ENCODE peak calls at places on chromosomes 5 and 9, in eight cellular contexts. P is suprapubic skin, K is heart right ventricle, O is endothelial cell, Y is HFFc6, I is mucosa of descending colon, C is choroid plexus epithelial cell, S is RWPE1. X is an unnamed sample.

GRCh38 chr9:95140821-95141220 is 176.7 kb downstream of the FANCC start:
- DNase-seq in P (no peak), K (no peak), O (no peak), Y (no peak), I (no peak), C (no peak), S (no peak), X (no peak)

GRCh38 chr5:31412324-31412723 is 119.6 kb downstream of the DROSHA start:
- DNase-seq in P (no peak), K (no peak), O (no peak), Y (peak; percentile 6), I (no peak), C (peak; percentile 61), S (no peak), X (no peak)

GRCh38 chr9:13816837-13817236 is 497.1 kb downstream of the NFIB start:
- DNase-seq in P (no peak), K (no peak), O (no peak), Y (no peak), I (no peak), C (no peak), S (peak; percentile 27), X (no peak)

GRCh38 chr9:133991964-133992779 is at the start of gene VAV2:
- DNase-seq in P (peak; percentile 73), K (peak; percentile 75), O (peak; percentile 62), Y (no peak), I (peak; percentile 81), C (peak; percentile 43), S (peak; percentile 57), X (no peak)

GRCh38 chr5:34571380-34572041 is 84.6 kb upstream of the RAI14 start:
- DNase-seq in P (no peak), K (no peak), O (no peak), Y (peak; percentile 40), I (no peak), C (peak; percentile 68), S (no peak), X (no peak)

GRCh38 chr5:76930083-76930482 is 22.8 kb upstream of the CRHBP start:
- DNase-seq in P (no peak), K (no peak), O (no peak), Y (no peak), I (no peak), C (no peak), S (no peak), X (no peak)

GRCh38 chr5:159061834-159062530 is 37.7 kb downstream of the EBF1 start:
- DNase-seq in P (no peak), K (no peak), O (no peak), Y (no peak), I (no peak), C (peak; percentile 49), S (no peak), X (no peak)

GRCh38 chr9:129626079-129626943 is at the start of gene NTMT1:
- DNase-seq in P (peak; percentile 92), K (peak; percentile 90), O (peak; percentile 88), Y (peak; percentile 74), I (peak; percentile 92), C (peak; percentile 89), S (peak; percentile 94), X (no peak)

GRCh38 chr9:95107001-95107749 is 210.3 kb downstream of the FANCC start:
- DNase-seq in P (peak; percentile 53), K (no peak), O (no peak), Y (no peak), I (no peak), C (peak; percentile 80), S (no peak), X (peak; percentile 98)

GRCh38 chr5:146466521-146467349 is 19.6 kb downstream of the TCERG1 start:
- DNase-seq in P (no peak), K (no peak), O (no peak), Y (peak; percentile 22), I (no peak), C (peak; percentile 60), S (peak; percentile 45), X (no peak)

GRCh38 chr9:19386469-19387044 is 6.5 kb upstream of the RPS6 start:
- DNase-seq in P (no peak), K (no peak), O (no peak), Y (no peak), I (no peak), C (no peak), S (no peak), X (no peak)

DNA sequence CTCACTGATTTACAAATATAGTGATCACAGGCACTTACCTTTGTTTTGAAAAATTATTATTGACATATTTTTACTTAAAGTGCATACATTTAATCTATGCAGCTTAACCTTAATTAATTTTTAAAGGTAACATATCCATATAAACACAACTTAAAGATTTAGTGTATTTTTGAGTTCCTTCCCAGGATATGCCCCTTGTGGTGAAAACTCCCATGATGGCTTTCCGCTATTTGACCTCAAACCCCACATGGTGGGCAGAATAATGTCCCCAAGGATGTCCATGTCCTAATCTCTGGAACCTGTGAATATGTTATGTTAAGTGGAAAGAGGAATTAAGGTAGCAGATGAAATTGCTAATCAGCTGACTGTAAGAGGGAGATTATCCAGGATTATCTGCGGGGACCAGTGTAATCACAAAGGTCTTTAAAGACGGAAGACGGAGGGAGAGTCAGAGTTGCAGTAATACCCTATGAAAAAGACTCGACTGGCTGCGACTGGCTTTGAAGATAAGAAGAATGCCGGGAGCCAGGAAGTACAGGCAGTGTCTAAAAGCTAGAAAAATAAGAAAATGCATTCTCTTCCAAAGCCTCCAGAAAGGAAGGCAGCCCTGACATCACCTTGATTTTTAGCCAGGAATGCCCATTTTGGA is 193.9 kb downstream of the ICE1 start:
- DNase-seq in P (no peak), K (no peak), O (no peak), Y (no peak), I (no peak), C (no peak), S (no peak), X (no peak)
- TF ChIP-seq CTCF in P (no peak), K (no peak), O (peak; percentile 26), Y (no peak), I (no peak), C (no peak), S (no peak), X (no peak)

GRCh38 chr5:127236254-127236653 is 54.3 kb upstream of the MEGF10 start:
- DNase-seq in P (no peak), K (no peak), O (no peak), Y (no peak), I (no peak), C (no peak), S (no peak), X (no peak)
- TF ChIP-seq CTCF in P (no peak), K (no peak), O (no peak), Y (no peak), I (no peak), C (no peak), S (no peak), X (no peak)

GRCh38 chr5:175443514-175444059 is 395 bp downstream of the DRD1 start:
- DNase-seq in P (no peak), K (no peak), O (peak; percentile 14), Y (no peak), I (no peak), C (peak; percentile 10), S (no peak), X (no peak)

GRCh38 chr5:175447571-175447970 is 3.6 kb upstream of the DRD1 start:
- DNase-seq in P (no peak), K (no peak), O (no peak), Y (no peak), I (no peak), C (no peak), S (no peak), X (no peak)

GRCh38 chr5:175448276-175448675 is 4.3 kb upstream of the DRD1 start:
- DNase-seq in P (no peak), K (no peak), O (no peak), Y (no peak), I (no peak), C (no peak), S (no peak), X (no peak)

GRCh38 chr5:175444905-175445456 is 999 bp upstream of the DRD1 start:
- DNase-seq in P (no peak), K (no peak), O (no peak), Y (no peak), I (no peak), C (no peak), S (no peak), X (no peak)

DNA sequence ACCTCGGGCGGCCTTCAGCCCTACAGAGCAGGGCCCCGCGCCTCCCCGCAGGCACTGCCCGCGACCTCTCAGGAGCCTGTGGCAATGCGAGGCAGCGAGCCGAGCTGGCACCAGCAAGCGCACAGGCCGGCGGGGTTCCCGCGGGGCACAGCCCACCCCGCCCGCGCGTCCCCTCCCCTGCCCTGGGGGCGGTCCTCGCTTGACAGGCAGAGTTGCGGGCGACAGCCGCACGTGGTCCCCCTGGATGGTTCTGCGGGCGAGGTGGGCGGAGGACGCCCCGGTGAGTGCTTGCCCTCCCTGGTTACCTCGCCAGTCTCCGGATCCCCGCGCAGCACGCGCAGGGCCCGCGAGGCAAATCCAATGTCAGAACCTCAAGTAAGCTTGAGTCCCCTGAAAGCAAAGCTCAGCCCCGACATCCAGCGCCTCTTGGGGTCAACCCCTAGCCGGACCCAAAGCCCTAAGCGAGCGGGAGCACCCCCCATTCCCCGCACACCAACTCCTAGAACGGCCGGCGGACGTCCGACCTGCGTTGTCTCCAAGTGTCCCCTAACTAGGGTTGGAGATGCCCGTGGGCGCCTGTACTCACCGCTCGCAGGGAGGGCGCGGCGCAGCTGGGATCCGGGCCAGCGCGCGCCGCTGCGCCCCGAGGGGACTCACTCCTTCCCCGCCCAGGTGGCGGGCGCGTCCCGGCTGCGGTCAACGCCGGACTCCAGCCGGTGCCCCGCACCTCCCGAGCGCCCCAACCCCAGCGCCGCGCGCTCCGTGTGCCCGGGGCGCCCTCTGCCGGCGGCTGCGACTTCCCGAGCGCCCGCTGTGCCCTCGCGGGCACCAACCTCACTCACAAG is at the start of gene DRD1:
- DNase-seq in P (no peak), K (peak; percentile 36), O (peak; percentile 80), Y (no peak), I (no peak), C (peak; percentile 11), S (peak; percentile 61), X (no peak)
- TF ChIP-seq CTCF in P (peak; percentile 12), K (peak; percentile 53), O (peak; percentile 87), Y (peak; percentile 87), I (peak; percentile 70), C (peak; percentile 37), S (peak; percentile 84), X (peak; percentile 71)

GRCh38 chr9:121285835-121286687 is 18.1 kb downstream of the GSN start:
- DNase-seq in P (peak; percentile 82), K (peak; percentile 70), O (no peak), Y (peak; percentile 80), I (peak; percentile 68), C (peak; percentile 65), S (no peak), X (no peak)
- TF ChIP-seq CTCF in P (no peak), K (no peak), O (no peak), Y (no peak), I (no peak), C (no peak), S (no peak), X (no peak)

GRCh38 chr5:106435185-106435584 is 1235.6 kb downstream of the EFNA5 start:
- DNase-seq in P (no peak), K (no peak), O (no peak), Y (no peak), I (no peak), C (no peak), S (no peak), X (no peak)
- TF ChIP-seq CTCF in P (no peak), K (no peak), O (no peak), Y (no peak), I (no peak), C (no peak), S (no peak), X (no peak)

DNA sequence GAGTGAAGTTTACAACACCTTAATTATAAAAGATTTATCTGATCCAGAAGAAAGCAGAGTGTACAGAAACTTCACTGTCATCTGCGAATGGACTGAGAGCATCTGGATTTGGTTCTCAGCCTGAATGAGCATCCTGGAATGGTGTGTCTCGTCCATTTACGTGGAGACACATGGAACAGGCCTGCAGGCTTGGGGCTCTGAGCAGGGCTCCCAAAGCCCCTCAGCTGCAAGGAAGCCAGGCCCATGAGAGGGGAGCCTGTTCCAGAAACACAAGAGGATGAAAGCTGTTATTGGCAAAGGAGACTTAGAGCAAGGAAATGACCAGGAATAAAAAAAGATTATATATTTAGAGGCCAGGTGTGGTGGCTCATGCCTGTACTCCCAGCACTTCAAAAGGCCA is 22.1 kb upstream of the TERT start:
- DNase-seq in P (no peak), K (no peak), O (no peak), Y (no peak), I (no peak), C (no peak), S (no peak), X (no peak)
- TF ChIP-seq CTCF in P (no peak), K (no peak), O (no peak), Y (no peak), I (no peak), C (no peak), S (no peak), X (no peak)